ENCODE peak calls at places on chromosomes 13 and 19, in ten cellular contexts. Q is non-pigmented ciliary epithelial cell; N is ACHN; Y is stimulated activated naive B cell treated with anti-CD40 and anti-IgM and Interleukin-4, amounts not matched to agents 10 μg/mL and 1 μg/mL and 100 μg/mL, for 72 hours; U is NCI-H1105 treated with DMSO at 0.1 percent for 48 hours; C is left colon; K is neural progenitor cell; Z is RWPE2; V is mucosa of descending colon; O is MV-4-11. A is an unnamed sample.
A peak's percentile ranks its signal among the peaks of the same experiment; 100 is the strongest.

GRCh38 chr19:51983361-51983760 is 3.3 kb downstream of the ZNF350 start:
- DNase-seq in U (no peak), O (no peak), Y (no peak), K (no peak), Z (no peak), Q (no peak), V (no peak), N (no peak), C (no peak), A (no peak)

GRCh38 chr19:1582201-1582600 is 10.5 kb downstream of the MBD3 start:
- DNase-seq in O (no peak), U (no peak), N (no peak), Q (no peak), V (no peak), K (no peak), Y (no peak), Z (no peak), C (no peak), A (no peak)

GRCh38 chr19:1416014-1416841 is 8.8 kb downstream of the DAZAP1 start:
- DNase-seq in N (no peak), O (no peak), Q (no peak), Y (no peak), V (no peak), Z (no peak), C (no peak), U (no peak), K (no peak), A (peak; percentile 88)

GRCh38 chr13:41916173-41916954 is 44.5 kb downstream of the VWA8 start:
- DNase-seq in Y (no peak), U (no peak), N (peak; percentile 24), V (no peak), Q (peak; percentile 76), K (no peak), Z (no peak), O (peak; percentile 94), C (no peak), A (no peak)

GRCh38 chr13:67147257-67148218 is 82.6 kb downstream of the PCDH9 start:
- DNase-seq in K (peak; percentile 11), V (no peak), C (no peak), O (no peak), Q (peak; percentile 63), Y (no peak), Z (no peak), N (peak; percentile 28), U (no peak), A (no peak)

GRCh38 chr13:32261567-32261966 is 53.6 kb downstream of the ZAR1L start:
- DNase-seq in V (no peak), Z (no peak), N (no peak), O (no peak), Y (no peak), C (peak; percentile 72), Q (peak; percentile 83), U (no peak), K (no peak), A (no peak)

GRCh38 chr19:11759805-11760204 is 7.0 kb upstream of the ZNF441 start:
- DNase-seq in V (no peak), N (no peak), K (no peak), U (no peak), O (no peak), C (no peak), Y (no peak), Z (no peak), Q (no peak), A (no peak)

GRCh38 chr19:2226840-2227360 is 9.2 kb downstream of the PLEKHJ1 start:
- DNase-seq in N (no peak), C (no peak), K (no peak), Q (no peak), Y (no peak), O (no peak), U (no peak), Z (no peak), V (no peak), A (no peak)

GRCh38 chr19:5006201-5006600 is 37.3 kb downstream of the KDM4B start:
- DNase-seq in N (peak; percentile 23), U (no peak), Z (no peak), Y (no peak), Q (no peak), V (no peak), O (peak; percentile 9), K (no peak), C (no peak), A (no peak)

GRCh38 chr13:33757713-33758112 is 60.2 kb upstream of the RFC3 start:
- DNase-seq in V (no peak), Z (no peak), Q (no peak), C (no peak), N (no peak), O (peak; percentile 68), Y (no peak), K (no peak), U (no peak), A (no peak)

GRCh38 chr13:105432408-105432807 is 1103.1 kb downstream of the EFNB2 start:
- DNase-seq in K (no peak), Q (no peak), Z (no peak), C (no peak), Y (no peak), U (no peak), N (no peak), V (no peak), O (no peak), A (no peak)

GRCh38 chr13:99404005-99404755 is 97.0 kb upstream of the GPR183 start:
- DNase-seq in K (no peak), N (no peak), Q (no peak), Z (peak; percentile 18), C (no peak), V (no peak), Y (no peak), U (no peak), O (no peak), A (no peak)

GRCh38 chr19:5503598-5503997 is 48.4 kb downstream of the ZNRF4 start:
- DNase-seq in O (no peak), Z (no peak), Y (no peak), N (no peak), Q (no peak), K (no peak), C (no peak), V (no peak), U (no peak), A (no peak)

GRCh38 chr13:107838592-107839161 is 376.7 kb downstream of the LIG4 start:
- DNase-seq in O (no peak), K (no peak), Z (no peak), Y (no peak), Q (no peak), N (no peak), V (no peak), U (peak; percentile 99), C (no peak), A (no peak)

GRCh38 chr19:17553256-17553655 is 2.2 kb upstream of the COLGALT1 start:
- DNase-seq in K (peak; percentile 15), Q (peak; percentile 65), U (peak; percentile 79), C (peak; percentile 46), Y (no peak), Z (no peak), V (no peak), O (peak; percentile 86), N (no peak), A (no peak)

GRCh38 chr19:38655148-38655824 is 7.8 kb downstream of the ACTN4 start:
- DNase-seq in C (no peak), Z (no peak), V (no peak), U (no peak), O (peak; percentile 78), Y (no peak), K (no peak), Q (no peak), N (no peak), A (no peak)

GRCh38 chr13:113297370-113297871 is 382 bp downstream of the LAMP1 start:
- DNase-seq in C (peak; percentile 33), U (no peak), K (no peak), Q (no peak), Y (peak; percentile 59), N (no peak), Z (no peak), V (no peak), O (no peak), A (no peak)

GRCh38 chr13:75825161-75825560 is 189.0 kb downstream of the LMO7 start:
- DNase-seq in U (no peak), Q (no peak), C (no peak), O (no peak), Y (no peak), K (no peak), N (no peak), Z (no peak), V (no peak), A (no peak)

GRCh38 chr19:16897572-16898056 is 8.8 kb downstream of the F2RL3 start:
- DNase-seq in Z (no peak), V (no peak), Y (peak; percentile 36), N (no peak), Q (no peak), U (no peak), C (no peak), K (no peak), O (no peak), A (no peak)

GRCh38 chr13:72104656-72105180 is 237.7 kb upstream of the DACH1 start:
- DNase-seq in Y (no peak), U (no peak), V (no peak), C (no peak), Z (no peak), K (no peak), Q (no peak), O (peak; percentile 7), N (no peak), A (no peak)

GRCh38 chr19:18967358-18968146 is 26.5 kb upstream of the HOMER3 start:
- DNase-seq in U (no peak), N (peak; percentile 24), Y (no peak), C (peak; percentile 44), K (no peak), Z (no peak), V (no peak), O (peak; percentile 80), Q (no peak), A (no peak)

GRCh38 chr13:51919531-51919930 is 57.8 kb downstream of the CCDC70 start:
- DNase-seq in C (no peak), Y (no peak), V (no peak), Q (no peak), U (peak; percentile 18), Z (no peak), N (no peak), K (no peak), O (no peak), A (no peak)

GRCh38 chr13:51739403-51740112 is 64.4 kb downstream of the DHRS12 start:
- DNase-seq in Q (no peak), Z (no peak), N (no peak), C (peak; percentile 31), V (no peak), K (no peak), Y (no peak), U (no peak), O (no peak), A (no peak)

GRCh38 chr19:3360494-3361383 is 5.6 kb upstream of the NFIC start:
- DNase-seq in V (peak; percentile 79), Z (no peak), N (peak; percentile 33), K (peak; percentile 45), U (no peak), Q (no peak), Y (peak; percentile 78), C (no peak), O (peak; percentile 59), A (no peak)

A was measured in chondrocyte.